ENCODE peak calls at places on chromosome 13, in four cellular contexts. Z is activated CD4-positive, CD25-positive, alpha-beta regulatory T cell treated with anti-CD3 and anti-CD28 coated beads, Interleukin-2, amount 50 U/mL, for 16 hours; Q is stimulated activated CD8-positive, alpha-beta memory T cell treated with anti-CD3 and anti-CD28 coated beads, Interleukin-2, amount 100 ng/mL, for 1 hour; S is cardiac muscle cell. J is an unnamed sample.

GRCh38 chr13:89740994-89741678 is 1606.4 kb upstream of the MIR17HG start:
- DNase-seq in Z (no peak), Q (no peak), S (peak; percentile 11), J (no peak)

GRCh38 chr13:68467160-68467559 is 1237.0 kb upstream of the PCDH9 start:
- DNase-seq in Z (no peak), Q (no peak), S (no peak), J (no peak)

GRCh38 chr13:101576452-101576851 is 124.0 kb downstream of the ITGBL1 start:
- DNase-seq in Z (no peak), Q (no peak), S (no peak), J (no peak)

GRCh38 chr13:81395368-81395767 is 1054.4 kb upstream of the SPRY2 start:
- DNase-seq in Z (no peak), Q (no peak), S (peak; percentile 5), J (peak; percentile 42)

GRCh38 chr13:87128006-87128405 is 543.2 kb upstream of the SLITRK5 start:
- DNase-seq in Z (no peak), Q (no peak), S (peak; percentile 53), J (no peak)

GRCh38 chr13:39016789-39017188 is 21.1 kb downstream of the PROSER1 start:
- DNase-seq in Z (no peak), Q (no peak), S (peak; percentile 51), J (peak; percentile 5)

GRCh38 chr13:80166352-80166751 is 174.6 kb downstream of the SPRY2 start:
- DNase-seq in Z (no peak), Q (no peak), S (peak; percentile 41), J (no peak)

GRCh38 chr13:56201834-56202233 is 938.9 kb upstream of the PRR20A start:
- DNase-seq in Z (no peak), Q (no peak), S (no peak), J (no peak)

GRCh38 chr13:21537105-21537504 is 66.9 kb downstream of the MICU2 start:
- DNase-seq in Z (no peak), Q (no peak), S (peak; percentile 59), J (no peak)

GRCh38 chr13:90800082-90800746 is 547.3 kb upstream of the MIR17HG start:
- DNase-seq in Z (no peak), Q (no peak), S (peak; percentile 85), J (no peak)

GRCh38 chr13:79141082-79141481 is 265.0 kb downstream of the RBM26 start:
- DNase-seq in Z (no peak), Q (no peak), S (no peak), J (no peak)

GRCh38 chr13:110448677-110449076 is 112.8 kb downstream of the RAB20 start:
- DNase-seq in Z (no peak), Q (no peak), S (no peak), J (no peak)

GRCh38 chr13:78736142-78736541 is 77.2 kb upstream of the OBI1 start:
- DNase-seq in Z (no peak), Q (no peak), S (peak; percentile 17), J (no peak)

GRCh38 chr13:111623170-111623569 is 302.7 kb downstream of the TEX29 start:
- DNase-seq in Z (no peak), Q (no peak), S (no peak), J (no peak)

GRCh38 chr13:109301711-109302110 is 484.7 kb downstream of the IRS2 start:
- DNase-seq in Z (no peak), Q (no peak), S (no peak), J (no peak)

GRCh38 chr13:94318418-94318817 is 161.1 kb downstream of the DCT start:
- DNase-seq in Z (no peak), Q (no peak), S (peak; percentile 49), J (no peak)

GRCh38 chr13:39603424-39603947 is 493 bp upstream of the LHFPL6 start:
- DNase-seq in Z (no peak), Q (no peak), S (peak; percentile 40), J (peak; percentile 26)

GRCh38 chr13:97758317-97758716 is 195.2 kb upstream of the IPO5 start:
- DNase-seq in Z (no peak), Q (no peak), S (peak; percentile 92), J (no peak)

GRCh38 chr13:101520672-101521071 is 68.2 kb downstream of the ITGBL1 start:
- DNase-seq in Z (no peak), Q (no peak), S (peak; percentile 50), J (no peak)

GRCh38 chr13:99969934-99970760 is 1.4 kb downstream of the ZIC5 start:
- DNase-seq in Z (no peak), Q (no peak), S (no peak), J (peak; percentile 71)

GRCh38 chr13:74158028-74158427 is 23.8 kb upstream of the KLF12 start:
- DNase-seq in Z (no peak), Q (no peak), S (peak; percentile 60), J (peak; percentile 58)

GRCh38 chr13:25807562-25807961 is 244.3 kb downstream of the SHISA2 start:
- DNase-seq in Z (no peak), Q (no peak), S (no peak), J (no peak)

GRCh38 chr13:39855236-39855635 is 199.8 kb downstream of the COG6 start:
- DNase-seq in Z (no peak), Q (no peak), S (peak; percentile 18), J (no peak)

GRCh38 chr13:87274209-87274819 is 396.9 kb upstream of the SLITRK5 start:
- DNase-seq in Z (no peak), Q (no peak), S (peak; percentile 51), J (peak; percentile 60)

GRCh38 chr13:84658881-84659661 is 776.8 kb upstream of the SLITRK1 start:
- DNase-seq in Z (no peak), Q (no peak), S (peak; percentile 7), J (no peak)

GRCh38 chr13:36815069-36815468 is 4.0 kb upstream of the RFXAP start:
- DNase-seq in Z (no peak), Q (no peak), S (no peak), J (no peak)

GRCh38 chr13:48600374-48601364 is 53.1 kb upstream of the CYSLTR2 start:
- DNase-seq in Z (no peak), Q (no peak), S (peak; percentile 96), J (no peak)

GRCh38 chr13:80084086-80084676 is 256.7 kb downstream of the SPRY2 start:
- DNase-seq in Z (no peak), Q (no peak), S (peak; percentile 95), J (no peak)

GRCh38 chr13:26482451-26483197 is 74.9 kb upstream of the WASF3 start:
- DNase-seq in Z (peak; percentile 25), Q (peak; percentile 17), S (peak; percentile 83), J (peak; percentile 75)